ENCODE peak calls at places on chromosomes 6 and 20, in seven cellular contexts. One of them, this sample, is unnamed.

GRCh38 chr6:43865947-43866346 is 95.9 kb downstream of the VEGFA start:
- DNase-seq in heart left ventricle: no peak
- DNase-seq in coronary artery: no peak
- DNase-seq in epithelial cell of esophagus: no peak
- DNase-seq in fibroblast of mammary gland: no peak
- DNase-seq in CD8-positive, alpha-beta T cell: no peak
- DNase-seq in NB4: no peak
- DNase-seq in this sample: peak

GRCh38 chr6:163872335-163872734 is 457.8 kb downstream of the QKI start:
- DNase-seq in heart left ventricle: no peak
- DNase-seq in coronary artery: no peak
- DNase-seq in epithelial cell of esophagus: peak
- DNase-seq in fibroblast of mammary gland: peak
- DNase-seq in CD8-positive, alpha-beta T cell: no peak
- DNase-seq in NB4: no peak
- DNase-seq in this sample: no peak

GRCh38 chr6:169545956-169546355 is 155.9 kb downstream of the WDR27 start:
- DNase-seq in heart left ventricle: no peak
- DNase-seq in coronary artery: no peak
- DNase-seq in epithelial cell of esophagus: no peak
- DNase-seq in fibroblast of mammary gland: peak
- DNase-seq in CD8-positive, alpha-beta T cell: no peak
- DNase-seq in NB4: no peak
- DNase-seq in this sample: no peak

GRCh38 chr6:118410001-118410400 is 138.1 kb upstream of the PLN start:
- DNase-seq in heart left ventricle: no peak
- DNase-seq in coronary artery: no peak
- DNase-seq in epithelial cell of esophagus: no peak
- DNase-seq in fibroblast of mammary gland: no peak
- DNase-seq in CD8-positive, alpha-beta T cell: no peak
- DNase-seq in NB4: no peak
- DNase-seq in this sample: no peak

GRCh38 chr6:158991017-158991723 is 8.8 kb downstream of the RSPH3 start:
- DNase-seq in heart left ventricle: no peak
- DNase-seq in coronary artery: no peak
- DNase-seq in epithelial cell of esophagus: peak
- DNase-seq in fibroblast of mammary gland: no peak
- DNase-seq in CD8-positive, alpha-beta T cell: no peak
- DNase-seq in NB4: peak
- DNase-seq in this sample: no peak

GRCh38 chr20:3723284-3723683 is 9.2 kb upstream of the HSPA12B start:
- DNase-seq in heart left ventricle: no peak
- DNase-seq in coronary artery: no peak
- DNase-seq in epithelial cell of esophagus: no peak
- DNase-seq in fibroblast of mammary gland: no peak
- DNase-seq in CD8-positive, alpha-beta T cell: no peak
- DNase-seq in NB4: no peak
- DNase-seq in this sample: no peak

GRCh38 chr6:52512199-52512598 is 64.7 kb downstream of the TRAM2 start:
- DNase-seq in heart left ventricle: peak
- DNase-seq in coronary artery: peak
- DNase-seq in epithelial cell of esophagus: peak
- DNase-seq in fibroblast of mammary gland: peak
- DNase-seq in CD8-positive, alpha-beta T cell: no peak
- DNase-seq in NB4: no peak
- DNase-seq in this sample: no peak

GRCh38 chr6:169997930-169998218 is 246.5 kb downstream of the ERMARD start:
- DNase-seq in heart left ventricle: no peak
- DNase-seq in coronary artery: no peak
- DNase-seq in epithelial cell of esophagus: no peak
- DNase-seq in fibroblast of mammary gland: no peak
- DNase-seq in CD8-positive, alpha-beta T cell: no peak
- DNase-seq in NB4: peak
- DNase-seq in this sample: no peak

GRCh38 chr20:9179193-9179802 is 110.4 kb downstream of the PLCB4 start:
- DNase-seq in heart left ventricle: no peak
- DNase-seq in coronary artery: no peak
- DNase-seq in epithelial cell of esophagus: peak
- DNase-seq in fibroblast of mammary gland: peak
- DNase-seq in CD8-positive, alpha-beta T cell: no peak
- DNase-seq in NB4: no peak
- DNase-seq in this sample: no peak

GRCh38 chr6:127459231-127459641 is at the start of gene KIAA0408:
- DNase-seq in heart left ventricle: peak
- DNase-seq in coronary artery: peak
- DNase-seq in epithelial cell of esophagus: peak
- DNase-seq in fibroblast of mammary gland: peak
- DNase-seq in CD8-positive, alpha-beta T cell: no peak
- DNase-seq in NB4: peak
- DNase-seq in this sample: no peak

GRCh38 chr6:106609699-106610098 is 19.6 kb downstream of the RTN4IP1 start:
- DNase-seq in heart left ventricle: no peak
- DNase-seq in coronary artery: no peak
- DNase-seq in epithelial cell of esophagus: peak
- DNase-seq in fibroblast of mammary gland: no peak
- DNase-seq in CD8-positive, alpha-beta T cell: no peak
- DNase-seq in NB4: peak
- DNase-seq in this sample: no peak

GRCh38 chr6:99814230-99814928 is 179.6 kb downstream of the MCHR2 start:
- DNase-seq in heart left ventricle: no peak
- DNase-seq in coronary artery: no peak
- DNase-seq in epithelial cell of esophagus: no peak
- DNase-seq in fibroblast of mammary gland: no peak
- DNase-seq in CD8-positive, alpha-beta T cell: no peak
- DNase-seq in NB4: no peak
- DNase-seq in this sample: no peak

GRCh38 chr20:22006306-22006705 is 300.8 kb downstream of the PAX1 start:
- DNase-seq in heart left ventricle: no peak
- DNase-seq in coronary artery: no peak
- DNase-seq in epithelial cell of esophagus: no peak
- DNase-seq in fibroblast of mammary gland: no peak
- DNase-seq in CD8-positive, alpha-beta T cell: no peak
- DNase-seq in NB4: no peak
- DNase-seq in this sample: no peak

GRCh38 chr20:57126481-57127092 is 139.9 kb downstream of the BMP7 start:
- DNase-seq in heart left ventricle: no peak
- DNase-seq in coronary artery: no peak
- DNase-seq in epithelial cell of esophagus: peak
- DNase-seq in fibroblast of mammary gland: no peak
- DNase-seq in CD8-positive, alpha-beta T cell: no peak
- DNase-seq in NB4: no peak
- DNase-seq in this sample: no peak

GRCh38 chr6:52549428-52549827 is 27.4 kb downstream of the TRAM2 start:
- DNase-seq in heart left ventricle: no peak
- DNase-seq in coronary artery: no peak
- DNase-seq in epithelial cell of esophagus: no peak
- DNase-seq in fibroblast of mammary gland: no peak
- DNase-seq in CD8-positive, alpha-beta T cell: no peak
- DNase-seq in NB4: no peak
- DNase-seq in this sample: no peak

GRCh38 chr6:155317186-155317585 is 2.9 kb upstream of the TFB1M start:
- DNase-seq in heart left ventricle: no peak
- DNase-seq in coronary artery: no peak
- DNase-seq in epithelial cell of esophagus: no peak
- DNase-seq in fibroblast of mammary gland: peak
- DNase-seq in CD8-positive, alpha-beta T cell: no peak
- DNase-seq in NB4: no peak
- DNase-seq in this sample: no peak

GRCh38 chr6:130765181-130765727 is 62.0 kb upstream of the SMLR1 start:
- DNase-seq in heart left ventricle: no peak
- DNase-seq in coronary artery: no peak
- DNase-seq in epithelial cell of esophagus: no peak
- DNase-seq in fibroblast of mammary gland: no peak
- DNase-seq in CD8-positive, alpha-beta T cell: no peak
- DNase-seq in NB4: no peak
- DNase-seq in this sample: no peak

GRCh38 chr20:33444797-33445560 is 1.4 kb upstream of the SNTA1 start:
- DNase-seq in heart left ventricle: peak
- DNase-seq in coronary artery: no peak
- DNase-seq in epithelial cell of esophagus: peak
- DNase-seq in fibroblast of mammary gland: peak
- DNase-seq in CD8-positive, alpha-beta T cell: peak
- DNase-seq in NB4: peak
- DNase-seq in this sample: no peak

GRCh38 chr6:1231941-1232340 is 80.0 kb upstream of the FOXQ1 start:
- DNase-seq in heart left ventricle: no peak
- DNase-seq in coronary artery: no peak
- DNase-seq in epithelial cell of esophagus: peak
- DNase-seq in fibroblast of mammary gland: no peak
- DNase-seq in CD8-positive, alpha-beta T cell: no peak
- DNase-seq in NB4: no peak
- DNase-seq in this sample: no peak

GRCh38 chr20:20017001-20017851 is at the start of gene NAA20:
- DNase-seq in heart left ventricle: peak
- DNase-seq in coronary artery: peak
- DNase-seq in epithelial cell of esophagus: peak
- DNase-seq in fibroblast of mammary gland: peak
- DNase-seq in CD8-positive, alpha-beta T cell: peak
- DNase-seq in NB4: peak
- DNase-seq in this sample: peak

GRCh38 chr20:20019123-20019522 is 2.0 kb downstream of the NAA20 start:
- DNase-seq in heart left ventricle: no peak
- DNase-seq in coronary artery: no peak
- DNase-seq in epithelial cell of esophagus: peak
- DNase-seq in fibroblast of mammary gland: no peak
- DNase-seq in CD8-positive, alpha-beta T cell: no peak
- DNase-seq in NB4: no peak
- DNase-seq in this sample: no peak

GRCh38 chr20:20018366-20018765 is 1.2 kb downstream of the NAA20 start:
- DNase-seq in heart left ventricle: no peak
- DNase-seq in coronary artery: no peak
- DNase-seq in epithelial cell of esophagus: no peak
- DNase-seq in fibroblast of mammary gland: no peak
- DNase-seq in CD8-positive, alpha-beta T cell: no peak
- DNase-seq in NB4: peak
- DNase-seq in this sample: no peak

GRCh38 chr20:20014659-20015058 is 2.5 kb upstream of the NAA20 start:
- DNase-seq in heart left ventricle: no peak
- DNase-seq in coronary artery: no peak
- DNase-seq in epithelial cell of esophagus: no peak
- DNase-seq in fibroblast of mammary gland: no peak
- DNase-seq in CD8-positive, alpha-beta T cell: peak
- DNase-seq in NB4: peak
- DNase-seq in this sample: no peak

GRCh38 chr20:20017852-20018245 is 687 bp downstream of the NAA20 start:
- DNase-seq in heart left ventricle: no peak
- DNase-seq in coronary artery: no peak
- DNase-seq in epithelial cell of esophagus: peak
- DNase-seq in fibroblast of mammary gland: no peak
- DNase-seq in CD8-positive, alpha-beta T cell: peak
- DNase-seq in NB4: peak
- DNase-seq in this sample: no peak
- TF ChIP-seq CTCF in heart left ventricle: no peak
- TF ChIP-seq CTCF in coronary artery: no peak
- TF ChIP-seq CTCF in epithelial cell of esophagus: no peak
- TF ChIP-seq CTCF in fibroblast of mammary gland: no peak
- TF ChIP-seq CTCF in CD8-positive, alpha-beta T cell: no peak
- TF ChIP-seq CTCF in NB4: no peak
- TF ChIP-seq CTCF in this sample: no peak

GRCh38 chr20:49277786-49278035 is 146 bp downstream of the ZNFX1 start:
- DNase-seq in heart left ventricle: no peak
- DNase-seq in coronary artery: no peak
- DNase-seq in epithelial cell of esophagus: no peak
- DNase-seq in fibroblast of mammary gland: no peak
- DNase-seq in CD8-positive, alpha-beta T cell: no peak
- DNase-seq in NB4: no peak
- DNase-seq in this sample: no peak
- TF ChIP-seq CTCF in heart left ventricle: no peak
- TF ChIP-seq CTCF in coronary artery: no peak
- TF ChIP-seq CTCF in epithelial cell of esophagus: no peak
- TF ChIP-seq CTCF in fibroblast of mammary gland: no peak
- TF ChIP-seq CTCF in CD8-positive, alpha-beta T cell: no peak
- TF ChIP-seq CTCF in NB4: no peak
- TF ChIP-seq CTCF in this sample: no peak

DNA sequence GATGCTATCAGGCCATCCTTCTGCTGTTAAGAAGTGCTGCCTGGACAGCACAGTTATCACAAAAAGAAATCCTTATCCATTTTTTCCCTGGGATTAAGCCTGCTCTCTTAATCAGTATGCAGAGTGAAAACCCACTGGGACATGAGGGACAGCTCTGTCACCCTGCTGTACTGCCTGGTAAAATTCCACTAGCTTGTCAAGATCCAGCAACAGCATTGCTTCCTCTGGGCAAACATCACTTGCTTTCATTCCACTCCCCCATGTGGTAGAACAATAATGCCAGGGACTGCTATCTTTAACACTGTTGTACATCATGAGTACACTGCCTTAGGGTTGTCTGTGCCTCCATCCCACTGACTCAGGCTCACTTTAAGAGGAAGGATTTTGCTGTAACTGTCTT is 331.3 kb downstream of the KIF16B start:
- DNase-seq in heart left ventricle: no peak
- DNase-seq in coronary artery: no peak
- DNase-seq in epithelial cell of esophagus: peak
- DNase-seq in fibroblast of mammary gland: no peak
- DNase-seq in CD8-positive, alpha-beta T cell: no peak
- DNase-seq in NB4: no peak
- DNase-seq in this sample: no peak
- TF ChIP-seq CTCF in heart left ventricle: no peak
- TF ChIP-seq CTCF in coronary artery: no peak
- TF ChIP-seq CTCF in epithelial cell of esophagus: no peak
- TF ChIP-seq CTCF in fibroblast of mammary gland: no peak
- TF ChIP-seq CTCF in CD8-positive, alpha-beta T cell: no peak
- TF ChIP-seq CTCF in NB4: no peak
- TF ChIP-seq CTCF in this sample: peak

DNA sequence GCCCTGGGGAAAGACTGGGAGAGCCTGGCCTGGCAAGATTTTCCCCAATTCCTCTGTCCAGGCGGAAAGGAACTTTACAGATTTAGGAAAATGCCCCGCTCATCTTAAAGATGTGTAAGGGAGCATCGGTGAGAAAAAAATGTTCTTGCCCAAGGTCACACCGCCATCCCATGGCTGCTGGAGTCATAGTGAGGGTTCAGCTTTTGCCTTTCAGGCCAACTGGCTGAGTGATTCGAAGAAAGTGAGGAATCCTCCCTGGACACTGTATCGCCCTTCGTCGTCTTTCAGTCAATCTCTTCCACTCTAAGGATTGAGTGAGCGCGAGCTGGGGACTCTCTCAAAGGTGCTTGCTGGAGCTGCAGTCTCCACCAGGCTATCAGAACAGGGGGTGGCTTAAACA is 1.4 kb downstream of the WFDC2 start:
- DNase-seq in heart left ventricle: no peak
- DNase-seq in coronary artery: no peak
- DNase-seq in epithelial cell of esophagus: no peak
- DNase-seq in fibroblast of mammary gland: peak
- DNase-seq in CD8-positive, alpha-beta T cell: no peak
- DNase-seq in NB4: peak
- DNase-seq in this sample: no peak
- TF ChIP-seq CTCF in heart left ventricle: no peak
- TF ChIP-seq CTCF in coronary artery: no peak
- TF ChIP-seq CTCF in epithelial cell of esophagus: no peak
- TF ChIP-seq CTCF in fibroblast of mammary gland: peak
- TF ChIP-seq CTCF in CD8-positive, alpha-beta T cell: no peak
- TF ChIP-seq CTCF in NB4: peak
- TF ChIP-seq CTCF in this sample: peak